ENCODE peak calls at places on chromosomes 4 and X, in seven cellular contexts. O, Z, G, S, Y, B and X are unnamed samples.

GRCh38 chrX:10949541-10949940 is 161.6 kb upstream of the HCCS start:
- DNase-seq in G (no peak), B (no peak), Z (no peak), Y (no peak), O (no peak), S (no peak), X (no peak)

GRCh38 chr4:138595731-138596465 is 353.7 kb upstream of the SLC7A11 start:
- DNase-seq in Y (peak; percentile 25), Z (no peak), B (peak; percentile 15), O (no peak), S (no peak), G (no peak), X (no peak)

GRCh38 chrX:11787564-11787963 is 29.5 kb downstream of the MSL3 start:
- DNase-seq in O (peak; percentile 85), B (peak; percentile 26), Z (no peak), S (peak; percentile 58), G (peak; percentile 19), Y (peak; percentile 62), X (peak; percentile 50)

GRCh38 chr4:2284934-2285664 is 23.2 kb upstream of the MXD4 start:
- DNase-seq in G (no peak), B (peak; percentile 58), Y (peak; percentile 74), S (no peak), Z (peak; percentile 61), O (no peak), X (no peak)

GRCh38 chr4:140308366-140309123 is 64.9 kb upstream of the SCOC start:
- DNase-seq in G (no peak), S (peak; percentile 51), Z (peak; percentile 92), O (no peak), Y (peak; percentile 96), B (peak; percentile 96), X (no peak)

GRCh38 chrX:136780738-136781137 is at the start of gene ARHGEF6:
- DNase-seq in G (peak; percentile 65), Z (no peak), S (no peak), O (no peak), Y (no peak), B (no peak), X (no peak)

GRCh38 chr4:42750091-42750490 is 93.2 kb upstream of the ATP8A1 start:
- DNase-seq in Y (peak; percentile 0), O (no peak), Z (no peak), G (peak; percentile 54), B (no peak), S (no peak), X (no peak)

GRCh38 chrX:149490100-149490499 is 15.0 kb downstream of the IDS start:
- DNase-seq in Y (peak; percentile 50), S (no peak), O (no peak), Z (no peak), B (peak; percentile 28), G (no peak), X (no peak)

GRCh38 chrX:39730671-39731389 is 366.9 kb downstream of the BCOR start:
- DNase-seq in Z (peak; percentile 31), G (peak; percentile 49), B (peak; percentile 90), O (peak; percentile 60), Y (peak; percentile 87), S (peak; percentile 56), X (peak; percentile 48)

GRCh38 chr4:153521995-153522799 is 56.0 kb downstream of the TMEM131L start:
- DNase-seq in G (peak; percentile 84), Z (no peak), S (no peak), O (no peak), B (no peak), Y (no peak), X (no peak)

GRCh38 chr4:67871867-67872266 is 11.9 kb downstream of the TMPRSS11D start:
- DNase-seq in Z (peak; percentile 58), O (no peak), B (peak; percentile 59), G (peak; percentile 45), Y (peak; percentile 72), S (no peak), X (no peak)
- TF ChIP-seq CTCF in Z (peak; percentile 62), O (no peak), B (peak; percentile 73), G (peak; percentile 36), Y (peak; percentile 64), S (no peak), X (no peak)

DNA sequence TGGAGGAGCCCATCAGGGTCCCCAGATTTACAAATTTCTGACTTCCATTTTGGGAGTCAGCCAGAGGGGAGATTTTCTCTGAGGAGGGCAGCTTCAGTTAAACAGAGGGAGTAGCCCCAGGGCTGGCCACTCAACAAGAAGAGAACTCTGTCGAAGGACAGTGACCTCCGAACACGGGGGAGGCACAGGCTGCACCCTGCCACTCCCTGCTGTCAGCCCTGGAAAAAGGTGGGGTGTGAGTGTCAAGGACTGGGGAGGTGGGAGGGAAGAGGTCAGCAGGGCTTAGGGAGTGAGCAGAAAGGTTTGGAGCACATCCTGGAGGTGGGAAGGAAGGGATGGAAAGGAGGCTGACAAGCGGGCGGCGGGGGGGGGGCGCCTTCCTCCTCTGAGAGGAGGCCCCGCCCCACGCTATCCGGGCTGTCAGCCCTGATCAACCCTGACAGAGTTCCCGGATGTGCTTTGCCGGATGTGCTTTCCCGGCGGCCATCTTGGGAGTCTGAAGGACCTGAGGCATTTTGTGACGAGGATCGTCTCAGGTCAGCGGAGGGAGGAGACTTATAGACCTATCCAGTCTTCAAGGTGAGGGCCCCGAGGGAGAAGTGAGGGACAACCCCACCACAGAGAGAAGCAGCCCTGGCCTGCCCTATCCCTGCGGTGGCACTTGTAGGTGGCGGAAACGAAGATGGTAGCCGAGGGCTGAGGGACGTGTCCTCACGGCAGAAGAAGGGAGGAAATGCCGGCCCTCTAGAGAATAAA is at the start of gene MAGEC1:
- DNase-seq in G (no peak), Z (no peak), O (no peak), S (no peak), Y (no peak), B (no peak), X (no peak)
- TF ChIP-seq CTCF in G (no peak), Z (no peak), O (no peak), S (no peak), Y (no peak), B (no peak), X (no peak)

DNA sequence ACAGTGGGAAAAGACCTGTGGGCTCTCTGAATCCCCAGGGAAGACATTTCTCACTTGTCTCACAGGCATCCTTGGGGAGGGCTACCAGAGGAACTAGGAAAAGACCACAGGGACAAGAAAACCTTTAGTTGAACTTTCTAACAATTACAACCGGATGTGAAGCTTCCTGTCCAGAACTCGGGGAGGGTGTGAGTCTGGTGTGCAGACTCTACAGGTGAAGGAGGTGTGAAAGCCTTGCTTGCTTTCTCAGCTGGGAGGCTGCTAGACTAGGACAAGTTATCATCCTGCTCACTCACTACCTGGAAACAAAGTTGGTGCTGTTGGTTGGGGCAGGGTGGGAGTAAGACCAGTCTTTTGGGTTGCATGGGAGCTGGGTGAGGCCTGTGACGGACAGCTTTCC is 158.5 kb upstream of the PBDC1 start:
- DNase-seq in Z (no peak), O (no peak), G (no peak), B (no peak), S (no peak), Y (no peak), X (no peak)
- TF ChIP-seq CTCF in Z (no peak), O (no peak), G (no peak), B (no peak), S (no peak), Y (no peak), X (no peak)

GRCh38 chrX:123525131-123525725 is 207.6 kb downstream of the THOC2 start:
- DNase-seq in Y (peak; percentile 21), S (no peak), O (no peak), G (peak; percentile 3), Z (peak; percentile 8), B (no peak), X (no peak)
- TF ChIP-seq CTCF in Y (no peak), S (no peak), O (no peak), G (no peak), Z (no peak), B (no peak), X (no peak)

GRCh38 chrX:7147431-7147977 is at the start of gene STS:
- DNase-seq in Z (peak; percentile 27), B (no peak), S (peak; percentile 54), O (peak; percentile 19), G (peak; percentile 55), Y (peak; percentile 20), X (peak; percentile 33)

GRCh38 chrX:7146703-7147430 is 645 bp upstream of the STS start:
- DNase-seq in Z (no peak), S (peak; percentile 50), Y (peak; percentile 38), G (peak; percentile 40), B (no peak), O (no peak), X (peak; percentile 51)

GRCh38 chrX:7146026-7146702 is 1.3 kb upstream of the STS start:
- DNase-seq in S (no peak), G (no peak), B (no peak), Y (no peak), O (no peak), Z (no peak), X (no peak)

GRCh38 chrX:7149421-7149820 is 1.5 kb upstream of the PUDP start:
- DNase-seq in O (no peak), B (no peak), G (peak; percentile 29), Z (no peak), Y (no peak), S (no peak), X (no peak)

GRCh38 chrX:7147978-7148824 is at the start of gene PUDP:
- DNase-seq in B (peak; percentile 66), G (peak; percentile 88), S (peak; percentile 83), Z (peak; percentile 76), O (peak; percentile 79), Y (peak; percentile 78), X (peak; percentile 87)
- TF ChIP-seq CTCF in B (peak; percentile 35), G (no peak), S (no peak), Z (peak; percentile 31), O (no peak), Y (peak; percentile 7), X (no peak)

DNA sequence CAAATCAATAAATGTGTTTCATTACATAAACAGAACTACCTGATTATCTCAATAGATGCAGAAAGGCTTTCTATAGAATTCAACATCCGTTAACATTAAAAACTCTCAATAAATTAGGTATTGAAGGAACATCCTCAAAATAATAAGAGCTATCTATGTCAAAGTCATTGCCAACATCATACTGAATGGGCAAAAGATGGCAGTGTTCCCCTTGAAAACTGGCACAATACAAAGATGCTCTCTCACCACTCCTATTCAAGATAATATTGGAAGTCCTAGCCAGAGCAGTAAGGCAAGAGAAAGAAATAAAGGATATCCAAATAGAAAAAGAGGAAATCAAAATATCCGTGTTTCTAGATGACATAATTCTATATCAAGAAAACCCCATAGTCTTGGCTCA is 466.4 kb downstream of the MAGEE1 start:
- DNase-seq in S (no peak), Z (no peak), G (no peak), O (no peak), Y (no peak), B (no peak), X (no peak)
- TF ChIP-seq CTCF in S (no peak), Z (no peak), G (no peak), O (no peak), Y (no peak), B (no peak), X (no peak)